ENCODE peak calls at places on chromosomes 4 and X, in five cellular contexts. One of them, this sample, is unnamed.

GRCh38 chr4:80461412-80461811 is 125.9 kb downstream of the CFAP299 start:
- ATAC-seq in RWPE2: peak
- ATAC-seq in upper lobe of left lung: no peak
- ATAC-seq in heart right ventricle: no peak
- ATAC-seq in stimulated activated effector memory CD8-positive, alpha-beta T cell treated with anti-CD3 and anti-CD28 coated beads, Interleukin-12 subunit alpha, Interleukin-12 subunit beta, amount 100 ng/mL, for 72 hours: no peak
- ATAC-seq in this sample: no peak

GRCh38 chrX:31633349-31633748 is 561.5 kb upstream of the FTHL17 start:
- ATAC-seq in RWPE2: no peak
- ATAC-seq in upper lobe of left lung: no peak
- ATAC-seq in heart right ventricle: no peak
- ATAC-seq in stimulated activated effector memory CD8-positive, alpha-beta T cell treated with anti-CD3 and anti-CD28 coated beads, Interleukin-12 subunit alpha, Interleukin-12 subunit beta, amount 100 ng/mL, for 72 hours: no peak
- ATAC-seq in this sample: no peak

GRCh38 chr4:108840426-108840975 is 77.6 kb upstream of the ETNPPL start:
- ATAC-seq in RWPE2: no peak
- ATAC-seq in upper lobe of left lung: no peak
- ATAC-seq in heart right ventricle: no peak
- ATAC-seq in stimulated activated effector memory CD8-positive, alpha-beta T cell treated with anti-CD3 and anti-CD28 coated beads, Interleukin-12 subunit alpha, Interleukin-12 subunit beta, amount 100 ng/mL, for 72 hours: no peak
- ATAC-seq in this sample: peak

GRCh38 chr4:108070775-108071174 is 81.1 kb downstream of the HADH start:
- ATAC-seq in RWPE2: no peak
- ATAC-seq in upper lobe of left lung: no peak
- ATAC-seq in heart right ventricle: no peak
- ATAC-seq in stimulated activated effector memory CD8-positive, alpha-beta T cell treated with anti-CD3 and anti-CD28 coated beads, Interleukin-12 subunit alpha, Interleukin-12 subunit beta, amount 100 ng/mL, for 72 hours: no peak
- ATAC-seq in this sample: peak

GRCh38 chr4:144355809-144356757 is 215.6 kb upstream of the GYPA start:
- ATAC-seq in RWPE2: peak
- ATAC-seq in upper lobe of left lung: no peak
- ATAC-seq in heart right ventricle: no peak
- ATAC-seq in stimulated activated effector memory CD8-positive, alpha-beta T cell treated with anti-CD3 and anti-CD28 coated beads, Interleukin-12 subunit alpha, Interleukin-12 subunit beta, amount 100 ng/mL, for 72 hours: peak
- ATAC-seq in this sample: peak

GRCh38 chrX:150990910-150991309 is 7.8 kb downstream of the HMGB3 start:
- ATAC-seq in RWPE2: peak
- ATAC-seq in upper lobe of left lung: no peak
- ATAC-seq in heart right ventricle: no peak
- ATAC-seq in stimulated activated effector memory CD8-positive, alpha-beta T cell treated with anti-CD3 and anti-CD28 coated beads, Interleukin-12 subunit alpha, Interleukin-12 subunit beta, amount 100 ng/mL, for 72 hours: no peak
- ATAC-seq in this sample: no peak

GRCh38 chr4:56662782-56663468 is 18.2 kb downstream of the HOPX start:
- ATAC-seq in RWPE2: no peak
- ATAC-seq in upper lobe of left lung: peak
- ATAC-seq in heart right ventricle: no peak
- ATAC-seq in stimulated activated effector memory CD8-positive, alpha-beta T cell treated with anti-CD3 and anti-CD28 coated beads, Interleukin-12 subunit alpha, Interleukin-12 subunit beta, amount 100 ng/mL, for 72 hours: no peak
- ATAC-seq in this sample: no peak

GRCh38 chrX:39928704-39929439 is 168.9 kb downstream of the BCOR start:
- ATAC-seq in RWPE2: peak
- ATAC-seq in upper lobe of left lung: peak
- ATAC-seq in heart right ventricle: no peak
- ATAC-seq in stimulated activated effector memory CD8-positive, alpha-beta T cell treated with anti-CD3 and anti-CD28 coated beads, Interleukin-12 subunit alpha, Interleukin-12 subunit beta, amount 100 ng/mL, for 72 hours: no peak
- ATAC-seq in this sample: no peak

GRCh38 chr4:1418494-1419285 is 12.4 kb upstream of the NKX1-1 start:
- ATAC-seq in RWPE2: no peak
- ATAC-seq in upper lobe of left lung: no peak
- ATAC-seq in heart right ventricle: no peak
- ATAC-seq in stimulated activated effector memory CD8-positive, alpha-beta T cell treated with anti-CD3 and anti-CD28 coated beads, Interleukin-12 subunit alpha, Interleukin-12 subunit beta, amount 100 ng/mL, for 72 hours: peak
- ATAC-seq in this sample: no peak

GRCh38 chr4:127479031-127479622 is 153.6 kb upstream of the INTU start:
- ATAC-seq in RWPE2: no peak
- ATAC-seq in upper lobe of left lung: no peak
- ATAC-seq in heart right ventricle: no peak
- ATAC-seq in stimulated activated effector memory CD8-positive, alpha-beta T cell treated with anti-CD3 and anti-CD28 coated beads, Interleukin-12 subunit alpha, Interleukin-12 subunit beta, amount 100 ng/mL, for 72 hours: no peak
- ATAC-seq in this sample: no peak

GRCh38 chr4:151417766-151418376 is 8.9 kb downstream of the FHIP1A start:
- ATAC-seq in RWPE2: no peak
- ATAC-seq in upper lobe of left lung: no peak
- ATAC-seq in heart right ventricle: no peak
- ATAC-seq in stimulated activated effector memory CD8-positive, alpha-beta T cell treated with anti-CD3 and anti-CD28 coated beads, Interleukin-12 subunit alpha, Interleukin-12 subunit beta, amount 100 ng/mL, for 72 hours: no peak
- ATAC-seq in this sample: no peak

GRCh38 chrX:44035576-44035975 is 62.4 kb upstream of the NDP start:
- ATAC-seq in RWPE2: no peak
- ATAC-seq in upper lobe of left lung: no peak
- ATAC-seq in heart right ventricle: no peak
- ATAC-seq in stimulated activated effector memory CD8-positive, alpha-beta T cell treated with anti-CD3 and anti-CD28 coated beads, Interleukin-12 subunit alpha, Interleukin-12 subunit beta, amount 100 ng/mL, for 72 hours: no peak
- ATAC-seq in this sample: no peak

GRCh38 chr4:28211714-28212470 is 1351.3 kb downstream of the STIM2 start:
- ATAC-seq in RWPE2: no peak
- ATAC-seq in upper lobe of left lung: no peak
- ATAC-seq in heart right ventricle: no peak
- ATAC-seq in stimulated activated effector memory CD8-positive, alpha-beta T cell treated with anti-CD3 and anti-CD28 coated beads, Interleukin-12 subunit alpha, Interleukin-12 subunit beta, amount 100 ng/mL, for 72 hours: no peak
- ATAC-seq in this sample: no peak

GRCh38 chr4:52051615-52052474 is 741 bp downstream of the SPATA18 start:
- ATAC-seq in RWPE2: peak
- ATAC-seq in upper lobe of left lung: peak
- ATAC-seq in heart right ventricle: peak
- ATAC-seq in stimulated activated effector memory CD8-positive, alpha-beta T cell treated with anti-CD3 and anti-CD28 coated beads, Interleukin-12 subunit alpha, Interleukin-12 subunit beta, amount 100 ng/mL, for 72 hours: peak
- ATAC-seq in this sample: peak

This sample was measured in activated T-helper 17 cell treated with anti-CD3 and anti-CD28 coated beads, Interleukin-2, amount 50 U/mL, for 72 hours.